ENCODE peak calls at places on chromosomes 5 and 9, in ten cellular contexts. One of them, this sample, is unnamed.

GRCh38 chr5:138752341-138752950 is 779 bp upstream of the CTNNA1 start:
- DNase-seq in transverse colon: peak; percentile 25
- DNase-seq in nephron progenitor cell: peak; percentile 20
- DNase-seq in MV-4-11: no peak
- DNase-seq in ecto neural progenitor cell: peak; percentile 64
- DNase-seq in pons: no peak
- DNase-seq in GM04504: no peak
- DNase-seq in HuH-7: peak; percentile 21
- DNase-seq in osteoblast: no peak
- DNase-seq in NCI-H1694 treated with DMSO at 0.1 percent for 48 hours: peak; percentile 7
- DNase-seq in this sample: peak; percentile 57

GRCh38 chr5:154408806-154409205 is 37.0 kb upstream of the SAP30L start:
- DNase-seq in nephron progenitor cell: no peak
- DNase-seq in NCI-H1694 treated with DMSO at 0.1 percent for 48 hours: no peak
- DNase-seq in MV-4-11: no peak
- DNase-seq in transverse colon: no peak
- DNase-seq in GM04504: no peak
- DNase-seq in ecto neural progenitor cell: no peak
- DNase-seq in HuH-7: no peak
- DNase-seq in osteoblast: no peak
- DNase-seq in pons: no peak
- DNase-seq in this sample: no peak

GRCh38 chr5:98349251-98349989 is 424.0 kb upstream of the RGMB start:
- DNase-seq in ecto neural progenitor cell: no peak
- DNase-seq in MV-4-11: no peak
- DNase-seq in osteoblast: peak; percentile 58
- DNase-seq in NCI-H1694 treated with DMSO at 0.1 percent for 48 hours: no peak
- DNase-seq in transverse colon: no peak
- DNase-seq in GM04504: peak; percentile 69
- DNase-seq in nephron progenitor cell: no peak
- DNase-seq in HuH-7: no peak
- DNase-seq in pons: no peak
- DNase-seq in this sample: peak; percentile 28

GRCh38 chr5:35876454-35876853 is 19.8 kb downstream of the IL7R start:
- DNase-seq in HuH-7: no peak
- DNase-seq in ecto neural progenitor cell: no peak
- DNase-seq in GM04504: no peak
- DNase-seq in nephron progenitor cell: no peak
- DNase-seq in pons: no peak
- DNase-seq in NCI-H1694 treated with DMSO at 0.1 percent for 48 hours: no peak
- DNase-seq in MV-4-11: peak; percentile 68
- DNase-seq in osteoblast: no peak
- DNase-seq in transverse colon: no peak
- DNase-seq in this sample: no peak

GRCh38 chr5:42994285-42995151 is 45.6 kb downstream of the ANXA2R start:
- DNase-seq in NCI-H1694 treated with DMSO at 0.1 percent for 48 hours: no peak
- DNase-seq in pons: peak; percentile 84
- DNase-seq in MV-4-11: peak; percentile 91
- DNase-seq in ecto neural progenitor cell: peak; percentile 88
- DNase-seq in GM04504: peak; percentile 81
- DNase-seq in transverse colon: peak; percentile 91
- DNase-seq in osteoblast: peak; percentile 51
- DNase-seq in nephron progenitor cell: peak; percentile 86
- DNase-seq in HuH-7: peak; percentile 43
- DNase-seq in this sample: peak; percentile 90

GRCh38 chr5:45057564-45057963 is 248.8 kb downstream of the MRPS30 start:
- DNase-seq in MV-4-11: no peak
- DNase-seq in pons: no peak
- DNase-seq in nephron progenitor cell: no peak
- DNase-seq in GM04504: no peak
- DNase-seq in NCI-H1694 treated with DMSO at 0.1 percent for 48 hours: no peak
- DNase-seq in osteoblast: no peak
- DNase-seq in ecto neural progenitor cell: no peak
- DNase-seq in HuH-7: no peak
- DNase-seq in transverse colon: no peak
- DNase-seq in this sample: no peak

GRCh38 chr9:7185612-7186011 is 427.8 kb downstream of the KDM4C start:
- DNase-seq in nephron progenitor cell: no peak
- DNase-seq in HuH-7: no peak
- DNase-seq in MV-4-11: no peak
- DNase-seq in transverse colon: no peak
- DNase-seq in ecto neural progenitor cell: no peak
- DNase-seq in pons: no peak
- DNase-seq in NCI-H1694 treated with DMSO at 0.1 percent for 48 hours: no peak
- DNase-seq in GM04504: peak; percentile 70
- DNase-seq in osteoblast: no peak
- DNase-seq in this sample: peak; percentile 93

GRCh38 chr5:157855404-157855994 is 3.4 kb downstream of the CLINT1 start:
- DNase-seq in pons: peak; percentile 73
- DNase-seq in NCI-H1694 treated with DMSO at 0.1 percent for 48 hours: peak; percentile 4
- DNase-seq in HuH-7: peak; percentile 67
- DNase-seq in osteoblast: peak; percentile 92
- DNase-seq in MV-4-11: peak; percentile 25
- DNase-seq in transverse colon: peak; percentile 63
- DNase-seq in nephron progenitor cell: peak; percentile 41
- DNase-seq in ecto neural progenitor cell: peak; percentile 64
- DNase-seq in GM04504: no peak
- DNase-seq in this sample: peak; percentile 67

GRCh38 chr5:148734518-148734917 is 80.2 kb upstream of the HTR4 start:
- DNase-seq in ecto neural progenitor cell: no peak
- DNase-seq in NCI-H1694 treated with DMSO at 0.1 percent for 48 hours: no peak
- DNase-seq in MV-4-11: no peak
- DNase-seq in transverse colon: no peak
- DNase-seq in pons: no peak
- DNase-seq in HuH-7: no peak
- DNase-seq in nephron progenitor cell: no peak
- DNase-seq in osteoblast: no peak
- DNase-seq in GM04504: no peak
- DNase-seq in this sample: no peak

GRCh38 chr5:76582252-76583162 is 40.7 kb downstream of the F2RL2 start:
- DNase-seq in nephron progenitor cell: no peak
- DNase-seq in pons: peak; percentile 33
- DNase-seq in osteoblast: no peak
- DNase-seq in HuH-7: no peak
- DNase-seq in GM04504: no peak
- DNase-seq in NCI-H1694 treated with DMSO at 0.1 percent for 48 hours: no peak
- DNase-seq in ecto neural progenitor cell: no peak
- DNase-seq in MV-4-11: peak; percentile 97
- DNase-seq in transverse colon: no peak
- DNase-seq in this sample: no peak

GRCh38 chr9:134536931-134537330 is 104.7 kb upstream of the COL5A1 start:
- DNase-seq in ecto neural progenitor cell: no peak
- DNase-seq in HuH-7: no peak
- DNase-seq in transverse colon: no peak
- DNase-seq in pons: no peak
- DNase-seq in nephron progenitor cell: no peak
- DNase-seq in osteoblast: no peak
- DNase-seq in MV-4-11: no peak
- DNase-seq in GM04504: no peak
- DNase-seq in NCI-H1694 treated with DMSO at 0.1 percent for 48 hours: no peak
- DNase-seq in this sample: no peak

GRCh38 chr9:15927131-15927530 is 374.3 kb downstream of the CCDC171 start:
- DNase-seq in nephron progenitor cell: no peak
- DNase-seq in MV-4-11: no peak
- DNase-seq in ecto neural progenitor cell: no peak
- DNase-seq in GM04504: no peak
- DNase-seq in transverse colon: no peak
- DNase-seq in pons: no peak
- DNase-seq in osteoblast: no peak
- DNase-seq in HuH-7: no peak
- DNase-seq in NCI-H1694 treated with DMSO at 0.1 percent for 48 hours: no peak
- DNase-seq in this sample: no peak

GRCh38 chr5:147190236-147190815 is 44.5 kb upstream of the STK32A start:
- DNase-seq in MV-4-11: no peak
- DNase-seq in NCI-H1694 treated with DMSO at 0.1 percent for 48 hours: no peak
- DNase-seq in nephron progenitor cell: no peak
- DNase-seq in transverse colon: no peak
- DNase-seq in osteoblast: no peak
- DNase-seq in GM04504: no peak
- DNase-seq in pons: peak; percentile 85
- DNase-seq in HuH-7: no peak
- DNase-seq in ecto neural progenitor cell: no peak
- DNase-seq in this sample: no peak

GRCh38 chr5:140345919-140346347 is 470 bp downstream of the HBEGF start:
- DNase-seq in GM04504: no peak
- DNase-seq in HuH-7: peak; percentile 78
- DNase-seq in transverse colon: peak; percentile 60
- DNase-seq in osteoblast: peak; percentile 94
- DNase-seq in MV-4-11: peak; percentile 21
- DNase-seq in NCI-H1694 treated with DMSO at 0.1 percent for 48 hours: no peak
- DNase-seq in pons: peak; percentile 58
- DNase-seq in nephron progenitor cell: peak; percentile 66
- DNase-seq in ecto neural progenitor cell: peak; percentile 83
- DNase-seq in this sample: peak; percentile 49

GRCh38 chr5:139854029-139854605 is 58.5 kb downstream of the PSD2 start:
- DNase-seq in ecto neural progenitor cell: no peak
- DNase-seq in pons: no peak
- DNase-seq in NCI-H1694 treated with DMSO at 0.1 percent for 48 hours: no peak
- DNase-seq in transverse colon: no peak
- DNase-seq in MV-4-11: no peak
- DNase-seq in HuH-7: no peak
- DNase-seq in GM04504: no peak
- DNase-seq in nephron progenitor cell: no peak
- DNase-seq in osteoblast: no peak
- DNase-seq in this sample: no peak

GRCh38 chr5:142475102-142475501 is 150.3 kb upstream of the SPRY4 start:
- DNase-seq in nephron progenitor cell: no peak
- DNase-seq in osteoblast: no peak
- DNase-seq in ecto neural progenitor cell: peak; percentile 47
- DNase-seq in pons: no peak
- DNase-seq in MV-4-11: no peak
- DNase-seq in HuH-7: no peak
- DNase-seq in NCI-H1694 treated with DMSO at 0.1 percent for 48 hours: no peak
- DNase-seq in transverse colon: no peak
- DNase-seq in GM04504: no peak
- DNase-seq in this sample: no peak

GRCh38 chr9:27125936-27126335 is 16.9 kb downstream of the TEK start:
- DNase-seq in ecto neural progenitor cell: no peak
- DNase-seq in osteoblast: no peak
- DNase-seq in MV-4-11: no peak
- DNase-seq in transverse colon: no peak
- DNase-seq in GM04504: no peak
- DNase-seq in HuH-7: no peak
- DNase-seq in nephron progenitor cell: no peak
- DNase-seq in pons: no peak
- DNase-seq in NCI-H1694 treated with DMSO at 0.1 percent for 48 hours: no peak
- DNase-seq in this sample: no peak

GRCh38 chr9:119164716-119165115 is 204.5 kb downstream of the BRINP1 start:
- DNase-seq in ecto neural progenitor cell: no peak
- DNase-seq in nephron progenitor cell: no peak
- DNase-seq in MV-4-11: no peak
- DNase-seq in transverse colon: no peak
- DNase-seq in osteoblast: no peak
- DNase-seq in GM04504: no peak
- DNase-seq in NCI-H1694 treated with DMSO at 0.1 percent for 48 hours: no peak
- DNase-seq in pons: no peak
- DNase-seq in HuH-7: no peak
- DNase-seq in this sample: peak; percentile 3

This sample was measured in ACHN.